ENCODE peak calls at places on chromosomes 5 and 9, in eight cellular contexts. V is ovary; C is prostate gland; B is GM10248; Q is endodermal cell; I is CD8-positive, alpha-beta T cell; R is GM13977; X is Calu3. P is an unnamed sample.
A peak's percentile ranks its signal among the peaks of the same experiment; 100 is the strongest.

GRCh38 chr5:4205408-4205807 is 609.8 kb downstream of the IRX1 start:
- DNase-seq in V (no peak), C (no peak), B (no peak), Q (no peak), I (no peak), R (no peak), X (no peak), P (no peak)

GRCh38 chr5:120463991-120464626 is at the start of gene PRR16:
- DNase-seq in V (peak; percentile 40), C (peak; percentile 42), B (peak; percentile 52), Q (peak; percentile 86), I (no peak), R (peak; percentile 64), X (peak; percentile 80), P (peak; percentile 71)

GRCh38 chr9:5442400-5443011 is 4.8 kb upstream of the PLGRKT start:
- DNase-seq in V (no peak), C (peak; percentile 27), B (no peak), Q (peak; percentile 72), I (peak; percentile 17), R (no peak), X (peak; percentile 41), P (no peak)

GRCh38 chr5:179732918-179733763 is 519 bp downstream of the MAML1 start:
- DNase-seq in V (peak; percentile 46), C (peak; percentile 46), B (peak; percentile 24), Q (peak; percentile 75), I (peak; percentile 24), R (peak; percentile 61), X (peak; percentile 54), P (no peak)

GRCh38 chr5:154309361-154309725 is 118.8 kb downstream of the GALNT10 start:
- DNase-seq in V (no peak), C (no peak), B (no peak), Q (no peak), I (no peak), R (no peak), X (no peak), P (no peak)

GRCh38 chr9:112887377-112887776 is 3.3 kb downstream of the SLC46A2 start:
- DNase-seq in V (no peak), C (no peak), B (no peak), Q (peak; percentile 89), I (no peak), R (no peak), X (no peak), P (no peak)

GRCh38 chr5:72288923-72289322 is 31.1 kb downstream of the MRPS27 start:
- DNase-seq in V (no peak), C (no peak), B (no peak), Q (no peak), I (no peak), R (no peak), X (no peak), P (no peak)

GRCh38 chr5:154505567-154505966 is 27.5 kb upstream of the HAND1 start:
- DNase-seq in V (no peak), C (no peak), B (no peak), Q (peak; percentile 74), I (no peak), R (no peak), X (no peak), P (no peak)

GRCh38 chr9:117485176-117485575 is 70.3 kb upstream of the ASTN2 start:
- DNase-seq in V (no peak), C (no peak), B (no peak), Q (peak; percentile 65), I (no peak), R (no peak), X (no peak), P (no peak)

GRCh38 chr5:111227805-111228204 is 3.6 kb downstream of the CAMK4 start:
- DNase-seq in V (no peak), C (no peak), B (no peak), Q (no peak), I (no peak), R (no peak), X (peak; percentile 17), P (no peak)

GRCh38 chr5:96196890-96197289 is 235.2 kb upstream of the ELL2 start:
- DNase-seq in V (no peak), C (no peak), B (no peak), Q (no peak), I (no peak), R (no peak), X (no peak), P (no peak)

GRCh38 chr5:15420201-15420600 is 79.8 kb upstream of the FBXL7 start:
- DNase-seq in V (no peak), C (no peak), B (no peak), Q (no peak), I (no peak), R (no peak), X (no peak), P (no peak)

GRCh38 chr5:127298036-127298429 is 7.4 kb downstream of the MEGF10 start:
- DNase-seq in V (no peak), C (no peak), B (no peak), Q (no peak), I (no peak), R (no peak), X (no peak), P (no peak)

GRCh38 chr5:127297348-127298035 is 6.9 kb downstream of the MEGF10 start:
- DNase-seq in V (no peak), C (no peak), B (no peak), Q (no peak), I (no peak), R (no peak), X (no peak), P (no peak)

GRCh38 chr5:127298623-127299022 is 8.0 kb downstream of the MEGF10 start:
- DNase-seq in V (no peak), C (no peak), B (no peak), Q (no peak), I (no peak), R (no peak), X (no peak), P (no peak)

GRCh38 chr5:127302509-127302908 is 11.9 kb downstream of the MEGF10 start:
- DNase-seq in V (no peak), C (no peak), B (no peak), Q (no peak), I (no peak), R (no peak), X (no peak), P (no peak)

GRCh38 chr5:127299678-127300077 is 9.1 kb downstream of the MEGF10 start:
- DNase-seq in V (no peak), C (no peak), B (no peak), Q (no peak), I (no peak), R (no peak), X (no peak), P (no peak)
- TF ChIP-seq CTCF in V (no peak), C (peak; percentile 16), B (no peak), Q (peak; percentile 45), I (no peak), R (no peak), X (no peak), P (no peak)

DNA sequence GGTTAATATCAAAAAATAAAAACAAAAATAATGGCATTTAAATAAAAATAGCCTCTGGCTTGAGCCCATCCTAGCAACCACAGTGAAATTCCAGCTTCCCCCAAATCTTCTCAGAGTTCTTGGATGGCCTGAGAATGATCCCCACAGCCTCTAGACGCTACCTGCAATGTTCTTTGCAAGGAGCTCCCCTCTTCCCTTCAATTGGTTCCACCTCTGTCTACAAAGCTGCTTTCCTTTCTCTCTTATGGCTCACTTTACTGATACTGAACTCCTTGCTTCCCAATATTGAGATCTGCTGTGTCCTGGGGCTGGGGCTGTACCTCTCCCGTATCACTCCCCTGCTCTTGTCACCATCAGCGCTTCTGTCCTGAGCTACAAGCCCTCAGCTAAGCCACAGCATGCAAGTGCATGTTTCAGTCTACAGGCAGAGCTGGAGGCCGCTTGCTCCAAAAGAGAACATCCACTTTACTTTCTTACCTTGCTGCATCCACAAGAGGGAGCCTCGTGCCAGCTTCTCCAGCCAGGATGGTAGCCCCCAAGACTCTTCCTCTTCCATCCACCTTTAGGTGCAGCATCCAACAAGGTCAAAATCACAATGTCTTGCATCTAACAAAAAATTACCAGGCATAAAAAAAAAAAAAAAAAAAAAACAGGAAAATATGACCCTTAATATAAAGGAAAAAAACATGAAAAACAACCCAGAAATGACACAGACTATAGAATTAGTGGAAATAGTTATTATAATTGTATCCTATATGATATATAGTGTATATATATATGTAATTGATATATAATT is 57.4 kb upstream of the PRSS3 start:
- DNase-seq in V (no peak), C (peak; percentile 17), B (peak; percentile 41), Q (peak; percentile 88), I (no peak), R (no peak), X (peak; percentile 53), P (peak; percentile 38)
- TF ChIP-seq CTCF in V (no peak), C (no peak), B (peak; percentile 56), Q (peak; percentile 87), I (peak; percentile 33), R (peak; percentile 67), X (peak; percentile 57), P (peak; percentile 65)

GRCh38 chr5:170303564-170303963 is 6.0 kb upstream of the LCP2 start:
- DNase-seq in V (no peak), C (no peak), B (no peak), Q (no peak), I (no peak), R (no peak), X (no peak), P (no peak)

GRCh38 chr5:170301901-170302728 is 4.5 kb upstream of the LCP2 start:
- DNase-seq in V (no peak), C (no peak), B (peak; percentile 29), Q (no peak), I (no peak), R (no peak), X (no peak), P (no peak)

GRCh38 chr5:170305016-170305645 is 7.6 kb upstream of the LCP2 start:
- DNase-seq in V (no peak), C (no peak), B (no peak), Q (no peak), I (no peak), R (no peak), X (no peak), P (no peak)

GRCh38 chr5:170301149-170301548 is 3.6 kb upstream of the LCP2 start:
- DNase-seq in V (no peak), C (no peak), B (no peak), Q (no peak), I (no peak), R (no peak), X (no peak), P (no peak)

DNA sequence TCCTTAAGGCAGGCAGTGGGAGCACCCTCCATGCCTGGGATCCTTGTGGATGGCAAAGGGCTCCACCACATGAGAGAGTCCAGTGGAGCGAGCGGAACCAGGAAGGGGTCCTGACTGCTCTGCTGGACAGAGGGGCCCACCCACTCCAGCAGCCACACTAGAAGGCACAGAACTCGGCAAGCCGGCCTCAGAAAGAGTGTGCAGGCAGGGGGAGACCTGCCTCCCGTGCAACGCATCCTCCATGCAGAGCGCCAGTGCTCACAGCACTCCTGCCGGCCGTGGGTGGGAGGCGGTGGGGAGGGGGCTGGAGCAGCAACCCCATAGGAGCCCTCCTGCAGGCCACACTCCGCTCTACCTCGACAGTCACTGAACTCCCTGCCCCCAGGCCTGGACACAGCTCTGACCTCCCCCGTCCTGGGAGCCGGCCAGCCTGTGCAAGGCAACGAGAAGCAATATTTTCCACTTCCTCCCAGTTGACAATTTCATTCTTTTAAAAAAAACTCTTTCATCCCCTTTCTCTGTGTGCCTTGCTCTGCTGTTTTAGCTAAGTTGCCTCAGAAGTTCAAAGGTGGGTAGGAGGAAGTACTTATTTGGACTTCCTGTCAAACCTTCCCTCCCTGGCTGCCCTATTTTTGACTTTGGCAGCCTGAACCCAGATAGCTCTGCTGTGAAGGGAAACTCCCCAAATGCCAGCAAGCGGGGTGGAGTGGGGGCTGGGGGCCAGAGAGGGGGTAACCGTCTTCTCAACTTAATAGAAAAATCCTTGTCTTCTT is 5.3 kb upstream of the LCP2 start:
- DNase-seq in V (peak; percentile 57), C (no peak), B (peak; percentile 84), Q (no peak), I (peak; percentile 43), R (peak; percentile 69), X (no peak), P (peak; percentile 78)
- TF ChIP-seq CTCF in V (no peak), C (no peak), B (no peak), Q (peak; percentile 36), I (peak; percentile 27), R (no peak), X (no peak), P (no peak)

GRCh38 chr9:130058154-130058553 is 4.4 kb downstream of the GPR107 start:
- DNase-seq in V (no peak), C (no peak), B (no peak), Q (no peak), I (no peak), R (no peak), X (no peak), P (no peak)
- TF ChIP-seq CTCF in V (no peak), C (no peak), B (no peak), Q (peak; percentile 70), I (peak; percentile 17), R (no peak), X (no peak), P (no peak)

P was measured in GM20000.